ENCODE peak calls at places on chromosomes 2 and 18, in six cellular contexts. K is stomach, D is IMR-90, A is heart right ventricle, H is mesenchymal stem cell, O is tibial artery. I is an unnamed sample. For H3K4me1, the result is how much of the 10 kb centered on the place peaks cover.

GRCh38 chr2:42906557-42907380 is 114.4 kb upstream of the HAAO start:
- DNase-seq in K (peak), D (peak), A (peak), H (peak), O (peak), I (peak)

GRCh38 chr2:126907671-126908070 is 9.0 kb downstream of the TEX51 start:
- DNase-seq in K (no peak), D (no peak), A (no peak), H (no peak), O (peak), I (no peak)

GRCh38 chr2:85673736-85674375 is 5.9 kb upstream of the SFTPB start:
- DNase-seq in K (no peak), D (no peak), A (no peak), H (no peak), O (no peak), I (no peak)

GRCh38 chr18:79516441-79516931 is 120.8 kb downstream of the NFATC1 start:
- DNase-seq in K (no peak), D (no peak), A (no peak), H (no peak), O (peak), I (no peak)

GRCh38 chr18:12159446-12159845 is 65.8 kb downstream of the ANKRD62 start:
- DNase-seq in K (no peak), D (peak), A (no peak), H (peak), O (no peak), I (no peak)

GRCh38 chr2:43175187-43175490 is 51.3 kb downstream of the ZFP36L2 start:
- DNase-seq in K (no peak), D (peak), A (no peak), H (peak), O (no peak), I (no peak)

GRCh38 chr2:4420032-4420431 is 716.7 kb downstream of the DCDC2C start:
- DNase-seq in K (no peak), D (no peak), A (no peak), H (no peak), O (no peak), I (no peak)

GRCh38 chr2:2940061-2940460 is 437.6 kb downstream of the EIPR1 start:
- DNase-seq in K (no peak), D (no peak), A (no peak), H (no peak), O (no peak), I (no peak)

GRCh38 chr2:198100323-198100722 is 295.9 kb downstream of the PLCL1 start:
- DNase-seq in K (no peak), D (peak), A (no peak), H (no peak), O (no peak), I (no peak)

GRCh38 chr2:104493698-104494097 is 360.2 kb upstream of the POU3F3 start:
- DNase-seq in K (no peak), D (no peak), A (no peak), H (no peak), O (no peak), I (no peak)

GRCh38 chr2:190334479-190335224 is 8.7 kb upstream of the INPP1 start:
- DNase-seq in K (no peak), D (no peak), A (no peak), H (no peak), O (no peak), I (no peak)

GRCh38 chr2:65053199-65053598 is 3.0 kb upstream of the CEP68 start:
- DNase-seq in K (no peak), D (no peak), A (no peak), H (no peak), O (no peak), I (no peak)

GRCh38 chr2:157722580-157723234 is 94.0 kb upstream of the ACVR1C start:
- DNase-seq in K (no peak), D (peak), A (no peak), H (peak), O (no peak), I (no peak)

GRCh38 chr2:27070653-27071276 is 689 bp downstream of the OST4 start:
- DNase-seq in K (no peak), D (no peak), A (no peak), H (no peak), O (no peak), I (no peak)

DNA sequence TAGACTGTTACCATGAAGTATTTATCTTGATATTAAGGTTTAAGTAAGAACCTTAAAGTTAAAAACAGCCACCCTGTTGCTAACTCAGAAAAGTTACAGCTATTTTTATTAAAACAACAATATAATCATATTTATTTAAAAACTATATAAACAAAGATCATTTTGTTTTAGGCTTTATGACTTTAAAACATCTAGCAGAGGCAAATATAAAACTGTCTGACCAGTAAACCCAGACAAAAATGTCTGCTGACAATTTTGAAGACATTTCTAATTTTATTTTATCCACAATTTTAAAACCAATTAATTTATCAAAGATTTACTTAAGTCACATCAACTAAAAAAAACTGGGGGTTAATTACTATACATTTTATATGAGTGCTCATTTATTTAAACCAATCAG is 14.2 kb downstream of the RBM43 start:
- DNase-seq in K (no peak), D (no peak), A (no peak), H (no peak), O (no peak), I (no peak)
- H3K27ac ChIP-seq in K (no peak), D (no peak), A (no peak), H (no peak), O (no peak), I (no peak)

GRCh38 chr2:237695201-237695780 is 67.9 kb downstream of the LRRFIP1 start:
- DNase-seq in K (no peak), D (peak), A (no peak), H (peak), O (no peak), I (peak)
- H3K4me1 ChIP-seq in K (half or more), D (under half), A (half or more), H (under half), O (half or more), I (under half)

DNA sequence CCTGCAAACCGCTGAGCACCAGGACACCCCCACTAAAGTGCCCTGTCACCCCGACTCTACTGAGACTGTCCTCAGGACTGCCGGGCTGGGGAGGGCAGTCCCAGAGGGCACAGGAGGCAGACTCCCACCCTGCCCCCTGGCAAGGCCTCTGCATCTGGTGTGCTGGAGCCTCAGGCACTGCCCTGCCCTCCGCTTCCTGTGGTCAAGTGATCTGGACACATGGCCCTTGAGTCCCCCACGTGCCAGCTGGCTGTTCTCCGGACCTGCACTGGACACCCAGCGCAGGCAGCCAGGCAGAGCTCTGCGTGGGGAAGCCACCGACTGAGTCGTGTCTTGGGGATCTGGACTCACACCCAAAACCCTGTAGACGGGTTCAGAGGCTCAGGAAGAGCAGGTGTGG is 217.7 kb downstream of the TWIST2 start:
- DNase-seq in K (no peak), D (no peak), A (no peak), H (no peak), O (no peak), I (no peak)
- H3K27ac ChIP-seq in K (no peak), D (no peak), A (no peak), H (no peak), O (no peak), I (no peak)

GRCh38 chr2:21787931-21788330 is 664.2 kb downstream of the TDRD15 start:
- DNase-seq in K (no peak), D (peak), A (no peak), H (no peak), O (no peak), I (no peak)
- H3K4me1 ChIP-seq in K (under half), D (under half), A (under half), H (under half), O (under half), I (under half)

DNA sequence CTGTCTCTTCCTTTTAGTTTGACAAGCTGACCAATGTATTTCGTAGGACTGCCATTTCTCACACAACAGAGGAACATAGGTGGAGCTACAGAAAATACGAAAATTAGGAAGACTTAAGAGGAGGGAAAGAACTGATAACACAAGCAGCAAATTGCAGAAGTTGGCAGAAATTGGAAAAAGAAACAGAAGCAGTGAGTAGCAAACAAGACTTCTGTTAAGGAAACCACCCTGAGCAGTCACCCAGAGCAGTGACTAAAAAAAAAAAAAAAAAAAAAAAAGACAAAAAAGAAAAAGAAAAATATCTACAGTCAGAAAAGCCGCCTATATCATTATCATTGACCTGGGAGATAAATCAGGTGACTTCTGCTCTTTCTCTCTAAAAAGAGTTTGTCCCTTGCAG is 21.5 kb downstream of the STK17B start:
- DNase-seq in K (no peak), D (no peak), A (no peak), H (no peak), O (no peak), I (no peak)
- H3K27ac ChIP-seq in K (no peak), D (no peak), A (no peak), H (no peak), O (no peak), I (no peak)

DNA sequence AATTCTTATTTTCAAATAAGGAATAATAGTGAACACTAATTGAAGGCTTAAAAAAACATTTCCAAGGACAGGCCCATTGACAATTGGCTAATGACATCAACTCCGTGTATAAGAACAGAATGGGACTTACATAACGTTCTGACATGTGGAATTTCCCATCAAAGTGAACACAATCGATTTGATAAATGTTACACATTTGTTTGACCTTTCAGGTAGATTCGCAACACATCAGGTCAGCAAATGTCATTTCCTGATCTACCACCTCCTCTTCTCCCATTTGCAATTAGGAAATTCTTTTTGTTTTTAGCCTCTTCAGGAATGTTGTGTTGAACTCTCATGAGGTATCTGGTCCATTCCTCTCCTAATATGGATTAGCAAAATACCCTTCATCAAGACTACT is 292.9 kb upstream of the SLC14A2 start:
- DNase-seq in K (no peak), D (no peak), A (no peak), H (no peak), O (no peak), I (no peak)
- H3K4me1 ChIP-seq in K (under half), D (under half), A (under half), H (under half), O (under half), I (under half)

DNA sequence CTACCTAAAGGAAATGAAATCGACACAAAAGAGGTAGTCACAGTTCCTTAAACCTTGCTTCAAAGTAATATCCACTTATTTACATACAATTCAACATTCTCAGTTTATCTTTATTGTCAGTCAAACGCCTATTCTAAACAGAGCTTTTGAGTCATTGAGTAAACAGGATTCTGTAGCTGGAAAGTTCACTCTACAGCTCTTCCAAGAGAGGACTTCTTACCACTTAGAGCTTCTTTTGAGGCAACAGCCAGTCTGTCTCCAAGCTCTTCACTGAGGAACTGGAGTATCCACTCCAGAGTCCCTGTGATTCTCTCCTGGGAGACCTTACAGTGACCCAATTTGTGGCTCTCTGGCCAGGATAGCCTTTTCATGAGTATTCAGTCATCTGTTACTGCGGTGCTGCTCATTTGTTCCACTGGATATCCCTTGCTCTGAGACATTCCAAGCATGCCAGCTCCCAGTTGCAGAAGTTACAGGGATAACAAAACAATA is 210.9 kb upstream of the OSR1 start:
- DNase-seq in K (no peak), D (peak), A (no peak), H (peak), O (no peak), I (no peak)
- H3K27ac ChIP-seq in K (no peak), D (no peak), A (no peak), H (no peak), O (no peak), I (no peak)